ENCODE peak calls at places on chromosome 1, in eight cellular contexts. One of them, this sample, is unnamed.

GRCh38 chr1:24343412-24344089 is 24.4 kb downstream of the GRHL3 start:
- DNase-seq in Ammon's horn: no peak
- DNase-seq in MM.1S: no peak
- DNase-seq in type B pancreatic cell: no peak
- DNase-seq in hippocampal formation: no peak
- DNase-seq in mucosa of descending colon: no peak
- DNase-seq in ureter: no peak
- DNase-seq in GM12891: no peak
- DNase-seq in this sample: no peak

GRCh38 chr1:160975026-160975425 is 20.4 kb upstream of the ITLN2 start:
- DNase-seq in mucosa of descending colon: no peak
- DNase-seq in Ammon's horn: no peak
- DNase-seq in ureter: no peak
- DNase-seq in type B pancreatic cell: no peak
- DNase-seq in hippocampal formation: no peak
- DNase-seq in GM12891: no peak
- DNase-seq in MM.1S: no peak
- DNase-seq in this sample: no peak

GRCh38 chr1:72530646-72531045 is 248.3 kb upstream of the NEGR1 start:
- DNase-seq in mucosa of descending colon: no peak
- DNase-seq in MM.1S: no peak
- DNase-seq in GM12891: no peak
- DNase-seq in type B pancreatic cell: no peak
- DNase-seq in Ammon's horn: no peak
- DNase-seq in hippocampal formation: no peak
- DNase-seq in ureter: no peak
- DNase-seq in this sample: peak; percentile 69

GRCh38 chr1:161956097-161956496 is 67.6 kb downstream of the OLFML2B start:
- DNase-seq in mucosa of descending colon: no peak
- DNase-seq in type B pancreatic cell: no peak
- DNase-seq in GM12891: no peak
- DNase-seq in hippocampal formation: no peak
- DNase-seq in Ammon's horn: no peak
- DNase-seq in MM.1S: no peak
- DNase-seq in ureter: no peak
- DNase-seq in this sample: no peak

GRCh38 chr1:27145934-27146354 is 9.0 kb downstream of the SLC9A1 start:
- DNase-seq in mucosa of descending colon: no peak
- DNase-seq in MM.1S: no peak
- DNase-seq in hippocampal formation: no peak
- DNase-seq in type B pancreatic cell: no peak
- DNase-seq in Ammon's horn: peak; percentile 41
- DNase-seq in ureter: no peak
- DNase-seq in GM12891: no peak
- DNase-seq in this sample: no peak

GRCh38 chr1:226403522-226404034 is 4.3 kb downstream of the PARP1 start:
- DNase-seq in type B pancreatic cell: no peak
- DNase-seq in MM.1S: no peak
- DNase-seq in mucosa of descending colon: no peak
- DNase-seq in hippocampal formation: no peak
- DNase-seq in ureter: no peak
- DNase-seq in Ammon's horn: peak; percentile 56
- DNase-seq in GM12891: no peak
- DNase-seq in this sample: peak; percentile 30

GRCh38 chr1:179055930-179056329 is 25.9 kb upstream of the TOR3A start:
- DNase-seq in Ammon's horn: no peak
- DNase-seq in GM12891: no peak
- DNase-seq in MM.1S: no peak
- DNase-seq in hippocampal formation: no peak
- DNase-seq in mucosa of descending colon: no peak
- DNase-seq in type B pancreatic cell: no peak
- DNase-seq in ureter: no peak
- DNase-seq in this sample: no peak

GRCh38 chr1:206970406-206970805 is at the start of gene FCAMR:
- DNase-seq in GM12891: no peak
- DNase-seq in MM.1S: no peak
- DNase-seq in type B pancreatic cell: no peak
- DNase-seq in Ammon's horn: no peak
- DNase-seq in ureter: no peak
- DNase-seq in mucosa of descending colon: no peak
- DNase-seq in hippocampal formation: no peak
- DNase-seq in this sample: no peak

GRCh38 chr1:243848165-243849088 is 1.6 kb downstream of the AKT3 start:
- DNase-seq in ureter: no peak
- DNase-seq in mucosa of descending colon: no peak
- DNase-seq in type B pancreatic cell: no peak
- DNase-seq in hippocampal formation: no peak
- DNase-seq in GM12891: no peak
- DNase-seq in Ammon's horn: no peak
- DNase-seq in MM.1S: no peak
- DNase-seq in this sample: no peak

GRCh38 chr1:156499194-156499702 is 1.3 kb downstream of the MEF2D start:
- DNase-seq in hippocampal formation: no peak
- DNase-seq in GM12891: no peak
- DNase-seq in ureter: no peak
- DNase-seq in type B pancreatic cell: no peak
- DNase-seq in MM.1S: no peak
- DNase-seq in Ammon's horn: peak; percentile 3
- DNase-seq in mucosa of descending colon: no peak
- DNase-seq in this sample: peak; percentile 54

GRCh38 chr1:224245188-224245587 is 62.1 kb downstream of the DEGS1 start:
- DNase-seq in type B pancreatic cell: no peak
- DNase-seq in MM.1S: peak; percentile 36
- DNase-seq in GM12891: peak; percentile 12
- DNase-seq in hippocampal formation: peak; percentile 22
- DNase-seq in mucosa of descending colon: peak; percentile 60
- DNase-seq in Ammon's horn: peak; percentile 81
- DNase-seq in ureter: no peak
- DNase-seq in this sample: peak; percentile 72

GRCh38 chr1:87404306-87404705 is 75.6 kb downstream of the LMO4 start:
- DNase-seq in type B pancreatic cell: no peak
- DNase-seq in GM12891: no peak
- DNase-seq in Ammon's horn: no peak
- DNase-seq in ureter: no peak
- DNase-seq in mucosa of descending colon: no peak
- DNase-seq in MM.1S: no peak
- DNase-seq in hippocampal formation: no peak
- DNase-seq in this sample: no peak

GRCh38 chr1:198001776-198002408 is 84.7 kb downstream of the LHX9 start:
- DNase-seq in mucosa of descending colon: no peak
- DNase-seq in ureter: no peak
- DNase-seq in hippocampal formation: no peak
- DNase-seq in type B pancreatic cell: no peak
- DNase-seq in GM12891: no peak
- DNase-seq in MM.1S: no peak
- DNase-seq in Ammon's horn: no peak
- DNase-seq in this sample: no peak

GRCh38 chr1:246078126-246078887 is 428.8 kb downstream of the SMYD3 start:
- DNase-seq in mucosa of descending colon: no peak
- DNase-seq in type B pancreatic cell: no peak
- DNase-seq in ureter: no peak
- DNase-seq in hippocampal formation: no peak
- DNase-seq in Ammon's horn: no peak
- DNase-seq in MM.1S: no peak
- DNase-seq in GM12891: no peak
- DNase-seq in this sample: peak; percentile 20

GRCh38 chr1:31444725-31445448 is 31.9 kb downstream of the SERINC2 start:
- DNase-seq in mucosa of descending colon: peak; percentile 62
- DNase-seq in ureter: peak; percentile 87
- DNase-seq in hippocampal formation: no peak
- DNase-seq in Ammon's horn: no peak
- DNase-seq in MM.1S: no peak
- DNase-seq in type B pancreatic cell: no peak
- DNase-seq in GM12891: no peak
- DNase-seq in this sample: peak; percentile 81

GRCh38 chr1:180953791-180954721 is 41.4 kb downstream of the KIAA1614 start:
- DNase-seq in ureter: peak; percentile 73
- DNase-seq in Ammon's horn: peak; percentile 76
- DNase-seq in hippocampal formation: no peak
- DNase-seq in MM.1S: peak; percentile 84
- DNase-seq in GM12891: peak; percentile 70
- DNase-seq in type B pancreatic cell: no peak
- DNase-seq in mucosa of descending colon: peak; percentile 83
- DNase-seq in this sample: peak; percentile 87

GRCh38 chr1:1680912-1681273 is 11.7 kb downstream of the SLC35E2B start:
- DNase-seq in ureter: no peak
- DNase-seq in Ammon's horn: no peak
- DNase-seq in GM12891: no peak
- DNase-seq in type B pancreatic cell: no peak
- DNase-seq in MM.1S: no peak
- DNase-seq in hippocampal formation: no peak
- DNase-seq in mucosa of descending colon: no peak
- DNase-seq in this sample: no peak